ENCODE peak calls at places on chromosomes 7 and 10, in nine cellular contexts. A is sigmoid colon, I is neural crest cell, Z is RWPE1, H is fibroblast of pulmonary artery, Q is suprapubic skin, Y is mammary epithelial cell, T is mesothelial cell of epicardium, X is kidney. J is an unnamed sample.

GRCh38 chr7:134771889-134772288 is 7.5 kb upstream of the CALD1 start:
- DNase-seq in Q (no peak), X (no peak), I (no peak), T (no peak), Z (no peak), Y (peak; percentile 75), A (no peak), H (no peak), J (no peak)

GRCh38 chr7:112211348-112211907 is 4.9 kb downstream of the ZNF277 start:
- DNase-seq in I (no peak), A (no peak), H (peak; percentile 74), Y (no peak), T (no peak), Q (no peak), Z (no peak), X (no peak), J (no peak)

GRCh38 chr10:95308389-95309302 is 17.8 kb upstream of the PDLIM1 start:
- DNase-seq in H (peak; percentile 98), A (peak; percentile 94), Y (peak; percentile 95), Q (peak; percentile 87), Z (peak; percentile 91), X (peak; percentile 81), I (no peak), T (no peak), J (no peak)

GRCh38 chr7:122902751-122903495 is 16.7 kb upstream of the CADPS2 start:
- DNase-seq in H (no peak), T (no peak), I (no peak), Y (peak; percentile 4), Q (no peak), A (no peak), X (no peak), Z (no peak), J (no peak)

GRCh38 chr10:14815681-14816080 is 22.2 kb downstream of the CDNF start:
- DNase-seq in X (no peak), A (no peak), Z (no peak), T (no peak), Y (no peak), H (peak; percentile 7), I (no peak), Q (no peak), J (no peak)

GRCh38 chr10:44366936-44367630 is 17.8 kb downstream of the CXCL12 start:
- DNase-seq in H (no peak), Z (no peak), T (no peak), Y (no peak), Q (no peak), X (no peak), A (no peak), I (no peak), J (no peak)

GRCh38 chr7:36389371-36390198 is at the start of gene ANLN:
- DNase-seq in T (peak; percentile 94), Q (peak; percentile 96), A (peak; percentile 97), X (peak; percentile 97), H (peak; percentile 96), I (peak; percentile 88), Z (peak; percentile 98), Y (peak; percentile 96), J (peak; percentile 94)

GRCh38 chr10:110337401-110337800 is 32.7 kb upstream of the SMNDC1 start:
- DNase-seq in A (no peak), X (no peak), I (no peak), Z (no peak), Y (no peak), H (no peak), T (no peak), Q (no peak), J (no peak)

GRCh38 chr10:43897765-43898419 is 249.2 kb upstream of the ZNF32 start:
- DNase-seq in T (no peak), H (no peak), Q (no peak), Z (no peak), A (no peak), X (no peak), I (no peak), Y (no peak), J (no peak)

GRCh38 chr7:116218051-116218645 is 7.8 kb downstream of the TES start:
- DNase-seq in A (no peak), T (no peak), Q (no peak), H (peak; percentile 83), Z (peak; percentile 14), X (no peak), Y (peak; percentile 73), I (no peak), J (no peak)

GRCh38 chr10:85918371-85918770 is 448.2 kb downstream of the GRID1 start:
- DNase-seq in X (no peak), Y (no peak), Z (no peak), H (no peak), T (no peak), A (no peak), I (no peak), Q (no peak), J (no peak)

GRCh38 chr10:85919358-85920022 is 447.1 kb downstream of the GRID1 start:
- DNase-seq in X (no peak), Y (no peak), Z (no peak), Q (no peak), I (no peak), H (no peak), T (no peak), A (no peak), J (no peak)

GRCh38 chr10:85922363-85923129 is 444.0 kb downstream of the GRID1 start:
- DNase-seq in A (no peak), Y (no peak), H (no peak), X (no peak), I (no peak), Q (no peak), Z (no peak), T (no peak), J (no peak)

GRCh38 chr10:85920311-85920710 is 446.3 kb downstream of the GRID1 start:
- DNase-seq in Z (no peak), X (no peak), T (no peak), Y (no peak), H (no peak), A (no peak), Q (no peak), I (no peak), J (no peak)

DNA sequence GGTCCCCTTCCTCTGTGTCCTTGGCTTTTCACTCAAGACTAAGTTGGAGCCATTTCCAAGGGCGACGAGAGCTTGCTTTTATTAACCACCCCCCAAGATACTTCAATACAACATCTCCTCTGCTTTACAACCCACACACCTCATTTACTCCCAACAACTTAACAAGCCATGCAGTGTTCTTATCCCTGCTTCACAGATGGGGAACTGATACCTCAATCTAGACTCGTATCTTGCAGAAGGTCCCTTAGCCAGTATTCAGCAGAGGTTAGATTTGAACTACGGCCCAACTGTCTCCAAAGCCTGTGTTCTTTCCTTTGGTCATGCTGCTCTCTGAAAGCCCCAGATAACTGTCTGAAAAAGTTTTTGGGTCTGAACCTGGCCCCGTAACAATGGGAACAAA is 444.8 kb downstream of the GRID1 start:
- DNase-seq in Y (no peak), T (no peak), I (no peak), A (no peak), H (no peak), Z (no peak), X (no peak), Q (no peak), J (no peak)
- TF ChIP-seq CTCF in Y (no peak), T (no peak), I (no peak), A (no peak), H (no peak), Z (no peak), X (no peak), Q (no peak), J (no peak)

GRCh38 chr7:69813637-69814240 is 215.5 kb downstream of the AUTS2 start:
- DNase-seq in Q (no peak), A (no peak), I (no peak), X (no peak), H (no peak), Y (no peak), T (no peak), Z (no peak), J (no peak)
- TF ChIP-seq CTCF in Q (no peak), A (no peak), I (no peak), X (no peak), H (no peak), Y (no peak), T (no peak), Z (no peak), J (no peak)

DNA sequence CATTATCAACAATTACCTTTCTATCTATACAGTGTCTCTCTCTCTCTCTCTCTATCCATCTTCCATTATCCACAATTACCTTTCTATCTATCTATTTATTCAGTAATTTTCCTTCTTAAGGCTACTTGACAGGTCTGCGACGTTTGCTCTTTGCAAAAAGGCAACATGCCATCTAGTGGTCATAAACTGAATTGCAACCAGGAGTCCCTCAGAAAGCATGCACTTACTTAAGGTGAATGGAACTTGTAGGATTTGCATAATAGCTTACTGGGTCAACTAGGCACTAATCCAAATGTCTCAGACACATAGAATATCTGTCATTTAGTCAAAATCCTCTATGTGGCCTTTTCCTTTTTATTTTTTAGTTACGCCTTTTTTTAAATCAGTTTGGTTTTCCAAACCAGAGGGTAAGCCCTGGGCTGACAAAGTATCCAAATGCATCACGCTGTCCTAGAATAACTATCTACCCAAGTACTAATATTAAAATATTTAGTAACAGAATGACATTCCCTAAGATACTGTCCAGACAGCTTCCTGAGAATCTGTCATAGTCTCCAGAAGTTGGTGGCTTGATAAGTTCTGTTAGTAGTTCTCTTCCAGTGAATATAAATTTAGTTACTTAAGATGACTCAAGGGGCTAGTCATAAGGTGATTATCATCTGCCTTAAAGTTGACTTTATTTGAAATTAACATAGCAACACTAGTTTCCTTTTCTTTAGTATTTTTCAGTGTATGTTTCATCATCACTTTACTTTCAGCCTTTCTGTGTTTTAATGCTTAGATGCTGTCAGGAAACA is 208.3 kb downstream of the PPP1R3A start:
- DNase-seq in I (peak; percentile 45), Y (peak; percentile 72), A (no peak), H (peak; percentile 91), X (no peak), Z (peak; percentile 61), Q (no peak), T (no peak), J (peak; percentile 25)
- TF ChIP-seq CTCF in I (peak; percentile 95), Y (peak; percentile 93), A (peak; percentile 57), H (peak; percentile 99), X (peak; percentile 92), Z (peak; percentile 99), Q (peak; percentile 86), T (peak; percentile 97), J (peak; percentile 98)

DNA sequence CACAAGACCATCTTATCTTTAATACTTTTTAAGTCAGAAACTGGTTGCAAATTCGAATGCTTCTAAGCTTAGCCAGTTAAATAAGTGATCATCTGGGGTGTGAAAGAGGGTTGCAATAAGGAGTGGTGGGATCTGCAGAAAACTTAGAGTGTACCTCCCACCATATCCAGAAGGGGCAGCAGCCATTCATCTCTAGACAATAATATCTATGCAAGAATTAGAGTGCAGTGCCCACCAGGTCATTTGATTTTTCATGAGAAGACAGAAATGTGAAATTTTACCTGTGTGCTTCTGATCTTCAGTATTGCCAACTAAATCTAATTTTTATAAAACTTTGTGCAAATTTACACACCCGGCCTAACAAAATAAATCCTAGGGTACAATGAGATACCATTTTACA is 127.2 kb upstream of the SP4 start:
- DNase-seq in A (no peak), H (no peak), Y (no peak), X (no peak), I (no peak), Q (no peak), Z (peak; percentile 10), T (no peak), J (no peak)
- TF ChIP-seq CTCF in A (no peak), H (peak; percentile 14), Y (peak; percentile 27), X (no peak), I (peak; percentile 47), Q (no peak), Z (peak; percentile 22), T (no peak), J (peak; percentile 49)